ENCODE peak calls at places on chromosomes 7 and 10, in eight cellular contexts. F is body of pancreas, U is thyroid gland, R is H7, G is heart right ventricle, P is gastrocnemius medialis, C is MM.1S, W is HFF-Myc. O is an unnamed sample.

GRCh38 chr7:76020031-76020714 is 25.8 kb upstream of the TMEM120A start:
- DNase-seq in F (peak), U (peak), R (peak), G (peak), P (peak), C (peak), W (peak), O (peak)

GRCh38 chr7:100706672-100707311 is 871 bp downstream of the POP7 start:
- DNase-seq in F (no peak), U (peak), R (peak), G (no peak), P (no peak), C (no peak), W (no peak), O (no peak)

GRCh38 chr10:73131295-73131694 is 21.0 kb downstream of the NUDT13 start:
- DNase-seq in F (no peak), U (no peak), R (no peak), G (no peak), P (no peak), C (no peak), W (no peak), O (no peak)

GRCh38 chr10:95742529-95742884 is 13.5 kb upstream of the ENTPD1 start:
- DNase-seq in F (peak), U (peak), R (no peak), G (no peak), P (no peak), C (no peak), W (no peak), O (peak)

GRCh38 chr7:18896343-18896975 is 221.0 kb downstream of the TWIST1 start:
- DNase-seq in F (no peak), U (no peak), R (no peak), G (no peak), P (no peak), C (no peak), W (no peak), O (no peak)

GRCh38 chr7:130994378-130995115 is 260.5 kb upstream of the KLF14 start:
- DNase-seq in F (peak), U (peak), R (no peak), G (peak), P (no peak), C (no peak), W (no peak), O (no peak)

GRCh38 chr7:44145419-44145968 is 4.4 kb upstream of the MYL7 start:
- DNase-seq in F (no peak), U (no peak), R (peak), G (no peak), P (no peak), C (no peak), W (no peak), O (no peak)

GRCh38 chr7:56063500-56063881 is 595 bp upstream of the SUMF2 start:
- DNase-seq in F (no peak), U (no peak), R (no peak), G (no peak), P (no peak), C (no peak), W (no peak), O (no peak)

GRCh38 chr10:12531305-12531738 is 182.0 kb downstream of the CAMK1D start:
- DNase-seq in F (peak), U (peak), R (no peak), G (peak), P (no peak), C (no peak), W (no peak), O (no peak)

GRCh38 chr10:58660577-58661255 is 148.0 kb downstream of the BICC1 start:
- DNase-seq in F (no peak), U (no peak), R (no peak), G (no peak), P (no peak), C (no peak), W (no peak), O (no peak)

GRCh38 chr10:131206136-131206995 is 105.2 kb downstream of the TCERG1L start:
- DNase-seq in F (no peak), U (no peak), R (no peak), G (no peak), P (no peak), C (no peak), W (no peak), O (no peak)

GRCh38 chr10:78905940-78906308 is 162.8 kb upstream of the ZMIZ1 start:
- DNase-seq in F (no peak), U (no peak), R (peak), G (no peak), P (no peak), C (no peak), W (no peak), O (no peak)

GRCh38 chr10:97816609-97817008 is 33.0 kb upstream of the GOLGA7B start:
- DNase-seq in F (no peak), U (no peak), R (no peak), G (no peak), P (no peak), C (no peak), W (no peak), O (no peak)

GRCh38 chr10:44513592-44513991 is 128.7 kb upstream of the CXCL12 start:
- DNase-seq in F (peak), U (no peak), R (no peak), G (no peak), P (no peak), C (no peak), W (no peak), O (no peak)

GRCh38 chr10:27742926-27743735 is 2.5 kb downstream of the MKX start:
- DNase-seq in F (peak), U (peak), R (peak), G (no peak), P (no peak), C (peak), W (no peak), O (no peak)

GRCh38 chr7:135755351-135755753 is 6.7 kb upstream of the FAM180A start:
- DNase-seq in F (peak), U (no peak), R (no peak), G (no peak), P (peak), C (no peak), W (no peak), O (no peak)

GRCh38 chr7:72467237-72467636 is 55.1 kb upstream of the CALN1 start:
- DNase-seq in F (peak), U (peak), R (peak), G (no peak), P (no peak), C (no peak), W (no peak), O (no peak)

GRCh38 chr7:41732279-41733062 is 29.6 kb upstream of the INHBA start:
- DNase-seq in F (peak), U (no peak), R (no peak), G (no peak), P (no peak), C (no peak), W (no peak), O (no peak)

GRCh38 chr10:131631619-131632018 is 269.2 kb upstream of the PPP2R2D start:
- DNase-seq in F (no peak), U (no peak), R (no peak), G (no peak), P (no peak), C (no peak), W (no peak), O (no peak)

GRCh38 chr7:39810710-39811109 is 139.3 kb upstream of the CDK13 start:
- DNase-seq in F (no peak), U (no peak), R (no peak), G (no peak), P (no peak), C (no peak), W (no peak), O (no peak)

GRCh38 chr7:18425227-18425626 is 70.3 kb upstream of the HDAC9 start:
- DNase-seq in F (no peak), U (no peak), R (no peak), G (no peak), P (no peak), C (no peak), W (no peak), O (no peak)

GRCh38 chr7:121278120-121279021 is 50.4 kb upstream of the WNT16 start:
- DNase-seq in F (no peak), U (no peak), R (no peak), G (no peak), P (no peak), C (peak), W (no peak), O (no peak)

GRCh38 chr7:87218941-87219544 is 489 bp downstream of the TMEM243 start:
- DNase-seq in F (peak), U (peak), R (peak), G (peak), P (peak), C (peak), W (no peak), O (no peak)

GRCh38 chr7:19674266-19674960 is 34.4 kb downstream of the POLR1F start:
- DNase-seq in F (no peak), U (no peak), R (no peak), G (no peak), P (no peak), C (no peak), W (no peak), O (peak)

GRCh38 chr7:23246540-23246939 is at the start of gene GPNMB:
- DNase-seq in F (peak), U (peak), R (no peak), G (no peak), P (peak), C (no peak), W (peak), O (peak)

GRCh38 chr10:64682043-64682442 is 1160.8 kb downstream of the REEP3 start:
- DNase-seq in F (no peak), U (no peak), R (no peak), G (no peak), P (no peak), C (no peak), W (no peak), O (no peak)

GRCh38 chr10:14185501-14186045 is 145.2 kb downstream of the FRMD4A start:
- DNase-seq in F (no peak), U (no peak), R (peak), G (no peak), P (no peak), C (peak), W (peak), O (peak)

GRCh38 chr10:91194497-91195179 is 25.8 kb upstream of the PCGF5 start:
- DNase-seq in F (no peak), U (no peak), R (no peak), G (no peak), P (no peak), C (no peak), W (no peak), O (no peak)

GRCh38 chr10:118832242-118832651 is 77.5 kb upstream of the CACUL1 start:
- DNase-seq in F (peak), U (peak), R (no peak), G (peak), P (peak), C (no peak), W (no peak), O (no peak)
- H3K4me3 ChIP-seq in F (no peak), U (no peak), R (no peak), G (no peak), P (no peak), C (no peak), W (no peak), O (no peak)

DNA sequence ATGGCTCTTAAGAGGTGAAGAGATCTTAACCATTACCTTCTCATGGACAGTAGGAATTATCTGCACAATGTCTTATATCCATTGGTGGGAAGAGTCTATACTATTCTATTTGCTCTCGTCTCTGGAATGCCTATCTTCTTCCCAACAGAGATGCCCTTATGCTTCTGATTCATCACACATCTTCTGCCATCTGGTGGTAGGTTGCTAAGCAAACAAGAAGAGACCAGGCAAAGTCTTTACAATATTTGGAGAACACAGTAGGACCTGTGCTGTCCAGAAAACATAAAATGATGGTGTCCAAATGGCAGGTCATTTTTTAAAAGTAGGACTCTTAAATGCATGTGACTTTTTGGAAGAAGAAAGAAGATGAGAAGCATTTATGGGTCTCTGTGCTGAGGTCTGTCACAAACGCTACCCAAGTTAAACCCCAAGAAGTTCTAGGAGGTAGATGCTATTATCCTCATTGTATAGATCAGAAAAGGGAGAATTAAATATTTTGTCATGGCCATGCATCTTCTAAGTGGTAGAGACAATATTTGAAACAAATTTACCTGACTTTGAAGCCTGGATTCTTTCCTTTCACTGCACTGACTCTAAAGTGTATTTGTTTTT is 67.8 kb upstream of the NXPH1 start:
- DNase-seq in F (no peak), U (no peak), R (peak), G (no peak), P (no peak), C (peak), W (no peak), O (no peak)
- H3K4me3 ChIP-seq in F (no peak), U (no peak), R (no peak), G (no peak), P (no peak), C (no peak), W (no peak), O (no peak)

DNA sequence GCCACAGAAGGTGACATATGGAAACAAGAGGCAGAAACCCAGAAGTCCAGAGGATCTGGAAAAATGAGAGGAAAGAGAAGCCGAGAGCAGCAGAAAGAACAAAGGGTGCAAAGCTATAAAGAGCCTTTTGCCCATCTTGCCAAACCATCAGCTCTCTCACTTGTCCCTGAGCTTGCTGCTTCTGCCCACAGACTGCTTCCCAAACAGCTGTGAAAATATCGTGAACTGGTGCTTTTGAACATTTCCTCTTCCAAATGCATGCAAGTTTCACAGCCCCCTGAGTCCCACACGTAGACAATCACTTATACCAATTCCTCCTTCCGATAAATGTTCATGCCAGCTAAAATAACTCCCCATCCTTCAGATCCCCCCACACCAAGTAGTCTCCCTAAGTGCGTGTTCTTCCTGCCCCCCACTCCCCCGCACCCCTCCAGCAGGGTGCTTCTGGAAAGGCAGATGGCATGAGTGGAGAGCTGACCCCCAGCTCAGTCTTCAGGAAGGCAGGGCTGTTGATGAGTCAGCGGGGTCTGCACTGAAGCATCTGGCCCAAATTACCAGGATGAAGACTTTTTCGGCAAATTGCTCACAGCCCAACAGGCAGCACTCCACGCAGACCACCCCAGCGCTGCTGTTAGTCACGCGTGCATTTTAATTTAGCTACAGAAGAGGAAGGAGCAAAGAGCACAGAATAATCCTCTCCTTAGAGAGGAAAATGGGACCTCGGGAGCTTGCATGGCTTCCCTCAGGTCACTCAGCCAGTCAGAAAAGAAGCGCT is 76.1 kb upstream of the KCNMA1 start:
- DNase-seq in F (no peak), U (no peak), R (no peak), G (no peak), P (no peak), C (no peak), W (peak), O (no peak)
- H3K4me3 ChIP-seq in F (no peak), U (no peak), R (no peak), G (no peak), P (no peak), C (no peak), W (no peak), O (no peak)

GRCh38 chr10:100824886-100825285 is 79.5 kb downstream of the PAX2 start:
- DNase-seq in F (no peak), U (no peak), R (no peak), G (no peak), P (no peak), C (no peak), W (no peak), O (no peak)

GRCh38 chr10:100826661-100826982 is 81.2 kb downstream of the PAX2 start:
- DNase-seq in F (no peak), U (peak), R (no peak), G (no peak), P (no peak), C (no peak), W (no peak), O (no peak)

GRCh38 chr10:100825325-100825875 is 80.0 kb downstream of the PAX2 start:
- DNase-seq in F (no peak), U (no peak), R (peak), G (no peak), P (no peak), C (no peak), W (no peak), O (no peak)

GRCh38 chr10:100825946-100826660 is 80.7 kb downstream of the PAX2 start:
- DNase-seq in F (no peak), U (no peak), R (peak), G (no peak), P (no peak), C (no peak), W (no peak), O (no peak)

GRCh38 chr10:100823194-100823593 is 77.8 kb downstream of the PAX2 start:
- DNase-seq in F (no peak), U (no peak), R (no peak), G (no peak), P (no peak), C (no peak), W (no peak), O (no peak)
- H3K4me3 ChIP-seq in F (no peak), U (no peak), R (no peak), G (no peak), P (no peak), C (no peak), W (no peak), O (no peak)

DNA sequence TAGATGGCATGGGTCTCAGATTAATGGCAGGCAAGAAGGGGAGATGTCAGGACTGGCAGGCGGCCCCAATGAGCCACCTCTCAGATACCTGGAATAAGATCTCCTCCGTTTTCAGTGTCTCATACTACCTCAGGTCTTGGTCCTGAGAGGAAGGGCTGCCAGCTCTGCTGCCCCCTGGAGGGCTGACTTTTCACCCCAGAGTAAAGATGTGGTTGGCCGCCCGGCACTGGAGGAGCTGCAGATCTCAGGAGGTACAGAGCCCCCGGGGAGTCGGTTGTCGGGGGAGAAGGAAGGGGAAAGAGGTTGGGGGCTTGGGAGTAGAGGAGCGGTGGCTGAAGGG is 642 bp upstream of the COL13A1 start:
- DNase-seq in F (peak), U (peak), R (peak), G (peak), P (peak), C (peak), W (no peak), O (peak)
- H3K4me3 ChIP-seq in F (no peak), U (no peak), R (peak), G (no peak), P (peak), C (no peak), W (peak), O (peak)

DNA sequence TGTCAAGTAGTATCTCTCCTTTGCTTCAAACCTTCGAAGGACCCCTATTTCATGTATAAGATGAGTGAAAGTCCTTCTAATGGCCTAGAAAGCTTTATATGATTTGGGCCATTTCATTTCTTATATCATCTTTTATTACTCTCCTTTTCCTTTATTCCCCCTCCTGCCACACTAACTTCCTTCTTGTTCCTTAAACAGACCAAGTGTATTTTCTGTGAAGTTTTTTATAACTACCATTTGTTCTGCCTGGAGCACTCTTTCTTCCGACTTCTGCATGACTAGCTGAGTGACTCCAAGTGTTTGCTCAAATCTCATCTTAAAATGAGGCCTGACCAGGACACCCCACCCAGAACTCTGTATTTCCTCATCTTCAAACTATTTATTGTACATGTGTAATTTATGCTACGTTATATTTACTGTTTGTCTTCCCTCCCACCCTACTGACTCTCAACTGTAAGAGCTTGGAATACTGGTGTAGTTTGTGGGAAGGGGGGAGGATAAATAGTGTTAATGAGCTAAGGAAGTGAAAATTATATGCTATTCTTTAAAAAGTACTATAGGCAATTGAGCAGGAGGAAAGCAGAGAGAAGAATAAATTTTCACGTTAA is 3.2 kb downstream of the MINDY3 start:
- DNase-seq in F (no peak), U (no peak), R (no peak), G (no peak), P (no peak), C (no peak), W (no peak), O (no peak)
- H3K4me3 ChIP-seq in F (no peak), U (no peak), R (no peak), G (no peak), P (no peak), C (no peak), W (no peak), O (no peak)

DNA sequence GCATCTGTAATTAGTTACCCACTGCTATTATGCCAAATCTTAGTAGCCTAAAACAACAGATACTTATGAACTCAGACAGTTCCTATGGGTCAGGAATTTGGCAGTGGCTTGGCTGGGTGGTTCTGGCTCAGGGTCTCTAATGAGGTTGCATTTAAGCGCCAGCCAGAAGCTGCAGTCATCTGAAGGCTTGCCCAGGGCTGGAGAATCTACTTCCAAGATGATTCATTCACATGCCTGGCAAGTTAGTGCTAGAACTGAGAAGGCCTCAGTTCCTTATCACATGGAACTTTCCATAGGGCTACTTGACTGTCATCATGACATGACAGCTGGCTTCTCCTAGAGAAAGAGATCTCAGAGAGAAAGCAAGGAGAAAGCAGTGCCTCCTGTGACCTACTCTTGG is 121.3 kb downstream of the AVL9 start:
- DNase-seq in F (peak), U (peak), R (no peak), G (peak), P (peak), C (no peak), W (peak), O (peak)
- H3K4me3 ChIP-seq in F (no peak), U (no peak), R (no peak), G (no peak), P (no peak), C (no peak), W (no peak), O (no peak)